ENCODE peak calls at places on chromosomes 3 and 15, in nine cellular contexts. One of them, this sample, is unnamed.
A peak's percentile ranks its signal among the peaks of the same experiment; 100 is the strongest.

GRCh38 chr15:52678036-52678467 is 1.1 kb downstream of the ATOSA start:
- DNase-seq in neural crest cell: peak; percentile 6
- DNase-seq in effector CD4-positive, alpha-beta T cell: peak; percentile 35
- DNase-seq in GM23248: peak; percentile 88
- DNase-seq in NCI-H1436: peak; percentile 7
- DNase-seq in T follicular helper cell: peak; percentile 42
- DNase-seq in T-helper 2 cell: peak; percentile 26
- DNase-seq in lower lobe of right lung: peak; percentile 58
- DNase-seq in mesenchymal stem cell: peak; percentile 73
- DNase-seq in this sample: no peak

GRCh38 chr3:107221856-107222255 is 155.4 kb upstream of the CCDC54 start:
- DNase-seq in neural crest cell: no peak
- DNase-seq in effector CD4-positive, alpha-beta T cell: no peak
- DNase-seq in GM23248: no peak
- DNase-seq in NCI-H1436: no peak
- DNase-seq in T follicular helper cell: no peak
- DNase-seq in T-helper 2 cell: no peak
- DNase-seq in lower lobe of right lung: no peak
- DNase-seq in mesenchymal stem cell: peak; percentile 61
- DNase-seq in this sample: no peak

GRCh38 chr3:98811048-98811447 is 47.9 kb downstream of the ST3GAL6 start:
- DNase-seq in neural crest cell: no peak
- DNase-seq in effector CD4-positive, alpha-beta T cell: no peak
- DNase-seq in GM23248: no peak
- DNase-seq in NCI-H1436: no peak
- DNase-seq in T follicular helper cell: no peak
- DNase-seq in T-helper 2 cell: no peak
- DNase-seq in lower lobe of right lung: no peak
- DNase-seq in mesenchymal stem cell: no peak
- DNase-seq in this sample: peak; percentile 35

GRCh38 chr15:62436235-62436634 is 271.1 kb upstream of the C2CD4B start:
- DNase-seq in neural crest cell: no peak
- DNase-seq in effector CD4-positive, alpha-beta T cell: no peak
- DNase-seq in GM23248: no peak
- DNase-seq in NCI-H1436: no peak
- DNase-seq in T follicular helper cell: no peak
- DNase-seq in T-helper 2 cell: no peak
- DNase-seq in lower lobe of right lung: no peak
- DNase-seq in mesenchymal stem cell: no peak
- DNase-seq in this sample: no peak

GRCh38 chr3:187544326-187544725 is 125.9 kb downstream of the SST start:
- DNase-seq in neural crest cell: no peak
- DNase-seq in effector CD4-positive, alpha-beta T cell: no peak
- DNase-seq in GM23248: no peak
- DNase-seq in NCI-H1436: no peak
- DNase-seq in T follicular helper cell: no peak
- DNase-seq in T-helper 2 cell: no peak
- DNase-seq in lower lobe of right lung: no peak
- DNase-seq in mesenchymal stem cell: no peak
- DNase-seq in this sample: no peak

GRCh38 chr3:74351213-74351612 is 263.2 kb downstream of the CNTN3 start:
- DNase-seq in neural crest cell: no peak
- DNase-seq in effector CD4-positive, alpha-beta T cell: no peak
- DNase-seq in GM23248: peak; percentile 69
- DNase-seq in NCI-H1436: no peak
- DNase-seq in T follicular helper cell: no peak
- DNase-seq in T-helper 2 cell: no peak
- DNase-seq in lower lobe of right lung: no peak
- DNase-seq in mesenchymal stem cell: no peak
- DNase-seq in this sample: no peak

GRCh38 chr3:13391308-13391707 is 28.8 kb downstream of the NUP210 start:
- DNase-seq in neural crest cell: no peak
- DNase-seq in effector CD4-positive, alpha-beta T cell: peak; percentile 35
- DNase-seq in GM23248: no peak
- DNase-seq in NCI-H1436: no peak
- DNase-seq in T follicular helper cell: peak; percentile 22
- DNase-seq in T-helper 2 cell: no peak
- DNase-seq in lower lobe of right lung: no peak
- DNase-seq in mesenchymal stem cell: no peak
- DNase-seq in this sample: no peak

GRCh38 chr15:70113304-70113700 is 15.6 kb upstream of the TLE3 start:
- DNase-seq in neural crest cell: no peak
- DNase-seq in effector CD4-positive, alpha-beta T cell: no peak
- DNase-seq in GM23248: no peak
- DNase-seq in NCI-H1436: no peak
- DNase-seq in T follicular helper cell: no peak
- DNase-seq in T-helper 2 cell: no peak
- DNase-seq in lower lobe of right lung: peak; percentile 87
- DNase-seq in mesenchymal stem cell: no peak
- DNase-seq in this sample: peak; percentile 90

GRCh38 chr3:186425788-186426730 is 64.0 kb upstream of the DGKG start:
- DNase-seq in neural crest cell: no peak
- DNase-seq in effector CD4-positive, alpha-beta T cell: no peak
- DNase-seq in GM23248: peak; percentile 66
- DNase-seq in NCI-H1436: no peak
- DNase-seq in T follicular helper cell: no peak
- DNase-seq in T-helper 2 cell: no peak
- DNase-seq in lower lobe of right lung: no peak
- DNase-seq in mesenchymal stem cell: peak; percentile 59
- DNase-seq in this sample: peak; percentile 55

GRCh38 chr3:194322701-194323174 is 28.4 kb downstream of the CPN2 start:
- DNase-seq in neural crest cell: no peak
- DNase-seq in effector CD4-positive, alpha-beta T cell: no peak
- DNase-seq in GM23248: peak; percentile 82
- DNase-seq in NCI-H1436: peak; percentile 33
- DNase-seq in T follicular helper cell: no peak
- DNase-seq in T-helper 2 cell: no peak
- DNase-seq in lower lobe of right lung: no peak
- DNase-seq in mesenchymal stem cell: peak; percentile 63
- DNase-seq in this sample: no peak

GRCh38 chr3:57755368-57756021 is 614 bp upstream of the SLMAP start:
- DNase-seq in neural crest cell: no peak
- DNase-seq in effector CD4-positive, alpha-beta T cell: no peak
- DNase-seq in GM23248: peak; percentile 78
- DNase-seq in NCI-H1436: no peak
- DNase-seq in T follicular helper cell: no peak
- DNase-seq in T-helper 2 cell: peak; percentile 29
- DNase-seq in lower lobe of right lung: peak; percentile 52
- DNase-seq in mesenchymal stem cell: no peak
- DNase-seq in this sample: peak; percentile 31

GRCh38 chr15:85339976-85340665 is 40.3 kb upstream of the AKAP13 start:
- DNase-seq in neural crest cell: no peak
- DNase-seq in effector CD4-positive, alpha-beta T cell: no peak
- DNase-seq in GM23248: peak; percentile 32
- DNase-seq in NCI-H1436: no peak
- DNase-seq in T follicular helper cell: no peak
- DNase-seq in T-helper 2 cell: no peak
- DNase-seq in lower lobe of right lung: no peak
- DNase-seq in mesenchymal stem cell: peak; percentile 32
- DNase-seq in this sample: no peak

GRCh38 chr3:103308921-103309320 is 874.1 kb downstream of the ZPLD1 start:
- DNase-seq in neural crest cell: no peak
- DNase-seq in effector CD4-positive, alpha-beta T cell: no peak
- DNase-seq in GM23248: no peak
- DNase-seq in NCI-H1436: peak; percentile 9
- DNase-seq in T follicular helper cell: no peak
- DNase-seq in T-helper 2 cell: no peak
- DNase-seq in lower lobe of right lung: no peak
- DNase-seq in mesenchymal stem cell: no peak
- DNase-seq in this sample: no peak

GRCh38 chr3:50994537-50994936 is 319.8 kb downstream of the DOCK3 start:
- DNase-seq in neural crest cell: no peak
- DNase-seq in effector CD4-positive, alpha-beta T cell: no peak
- DNase-seq in GM23248: no peak
- DNase-seq in NCI-H1436: no peak
- DNase-seq in T follicular helper cell: no peak
- DNase-seq in T-helper 2 cell: no peak
- DNase-seq in lower lobe of right lung: no peak
- DNase-seq in mesenchymal stem cell: no peak
- DNase-seq in this sample: no peak

GRCh38 chr3:128554100-128554464 is 61.1 kb upstream of the GATA2 start:
- DNase-seq in neural crest cell: no peak
- DNase-seq in effector CD4-positive, alpha-beta T cell: no peak
- DNase-seq in GM23248: peak; percentile 50
- DNase-seq in NCI-H1436: no peak
- DNase-seq in T follicular helper cell: no peak
- DNase-seq in T-helper 2 cell: no peak
- DNase-seq in lower lobe of right lung: no peak
- DNase-seq in mesenchymal stem cell: peak; percentile 54
- DNase-seq in this sample: no peak

GRCh38 chr3:78941587-78941986 is 826.2 kb downstream of the ROBO1 start:
- DNase-seq in neural crest cell: no peak
- DNase-seq in effector CD4-positive, alpha-beta T cell: no peak
- DNase-seq in GM23248: peak; percentile 93
- DNase-seq in NCI-H1436: no peak
- DNase-seq in T follicular helper cell: no peak
- DNase-seq in T-helper 2 cell: no peak
- DNase-seq in lower lobe of right lung: no peak
- DNase-seq in mesenchymal stem cell: peak; percentile 74
- DNase-seq in this sample: no peak

GRCh38 chr3:52890735-52891134 is 6.6 kb downstream of the STIMATE start:
- DNase-seq in neural crest cell: no peak
- DNase-seq in effector CD4-positive, alpha-beta T cell: no peak
- DNase-seq in GM23248: peak; percentile 37
- DNase-seq in NCI-H1436: no peak
- DNase-seq in T follicular helper cell: no peak
- DNase-seq in T-helper 2 cell: peak; percentile 16
- DNase-seq in lower lobe of right lung: no peak
- DNase-seq in mesenchymal stem cell: no peak
- DNase-seq in this sample: no peak

GRCh38 chr15:52334491-52335160 is 39.0 kb upstream of the MYO5C start:
- DNase-seq in neural crest cell: no peak
- DNase-seq in effector CD4-positive, alpha-beta T cell: no peak
- DNase-seq in GM23248: peak; percentile 66
- DNase-seq in NCI-H1436: no peak
- DNase-seq in T follicular helper cell: no peak
- DNase-seq in T-helper 2 cell: no peak
- DNase-seq in lower lobe of right lung: no peak
- DNase-seq in mesenchymal stem cell: no peak
- DNase-seq in this sample: no peak

GRCh38 chr3:45789235-45789812 is 7.0 kb downstream of the SLC6A20 start:
- DNase-seq in neural crest cell: no peak
- DNase-seq in effector CD4-positive, alpha-beta T cell: no peak
- DNase-seq in GM23248: no peak
- DNase-seq in NCI-H1436: no peak
- DNase-seq in T follicular helper cell: no peak
- DNase-seq in T-helper 2 cell: no peak
- DNase-seq in lower lobe of right lung: no peak
- DNase-seq in mesenchymal stem cell: no peak
- DNase-seq in this sample: no peak

GRCh38 chr3:110815008-110815583 is 256.5 kb upstream of the NECTIN3 start:
- DNase-seq in neural crest cell: no peak
- DNase-seq in effector CD4-positive, alpha-beta T cell: no peak
- DNase-seq in GM23248: peak; percentile 87
- DNase-seq in NCI-H1436: no peak
- DNase-seq in T follicular helper cell: no peak
- DNase-seq in T-helper 2 cell: no peak
- DNase-seq in lower lobe of right lung: no peak
- DNase-seq in mesenchymal stem cell: peak; percentile 86
- DNase-seq in this sample: no peak

GRCh38 chr3:172595648-172596393 is 72.6 kb upstream of the TNFSF10 start:
- DNase-seq in neural crest cell: no peak
- DNase-seq in effector CD4-positive, alpha-beta T cell: peak; percentile 33
- DNase-seq in GM23248: peak; percentile 86
- DNase-seq in NCI-H1436: peak; percentile 48
- DNase-seq in T follicular helper cell: peak; percentile 7
- DNase-seq in T-helper 2 cell: no peak
- DNase-seq in lower lobe of right lung: no peak
- DNase-seq in mesenchymal stem cell: peak; percentile 67
- DNase-seq in this sample: no peak

GRCh38 chr15:81275711-81276417 is 48.1 kb downstream of the STARD5 start:
- DNase-seq in neural crest cell: no peak
- DNase-seq in effector CD4-positive, alpha-beta T cell: no peak
- DNase-seq in GM23248: peak; percentile 21
- DNase-seq in NCI-H1436: no peak
- DNase-seq in T follicular helper cell: no peak
- DNase-seq in T-helper 2 cell: no peak
- DNase-seq in lower lobe of right lung: no peak
- DNase-seq in mesenchymal stem cell: no peak
- DNase-seq in this sample: no peak